ENCODE peak calls at places on chromosomes 4 and X, in seven cellular contexts. H is astrocyte, E is fibroblast of lung, Y is neuronal stem cell, P is IMR-90, M is neural progenitor cell, V is GM23248. U is an unnamed sample.

GRCh38 chr4:185535818-185536729 is 767 bp upstream of the PDLIM3 start:
- DNase-seq in H (no peak), E (peak), Y (no peak), P (no peak), M (no peak), V (peak), U (no peak)

GRCh38 chr4:144734522-144734921 is 88.6 kb downstream of the HHIP start:
- DNase-seq in H (peak), E (peak), Y (no peak), P (peak), M (peak), V (peak), U (no peak)

GRCh38 chr4:4919926-4920325 is 60.5 kb downstream of the MSX1 start:
- DNase-seq in H (no peak), E (no peak), Y (no peak), P (no peak), M (no peak), V (peak), U (no peak)

GRCh38 chr4:20126906-20127305 is 124.8 kb upstream of the SLIT2 start:
- DNase-seq in H (peak), E (peak), Y (no peak), P (peak), M (no peak), V (peak), U (no peak)

GRCh38 chr4:70895405-70895804 is 6.8 kb upstream of the MOB1B start:
- DNase-seq in H (peak), E (peak), Y (no peak), P (no peak), M (no peak), V (peak), U (no peak)

GRCh38 chrX:56232221-56233082 is at the start of gene KLF8:
- DNase-seq in H (no peak), E (no peak), Y (no peak), P (no peak), M (peak), V (peak), U (peak)

GRCh38 chr4:72366601-72367000 is 202.4 kb downstream of the ADAMTS3 start:
- DNase-seq in H (no peak), E (no peak), Y (no peak), P (no peak), M (no peak), V (peak), U (no peak)

GRCh38 chr4:183164963-183165362 is 65.9 kb downstream of the WWC2 start:
- DNase-seq in H (no peak), E (peak), Y (no peak), P (no peak), M (no peak), V (peak), U (no peak)

GRCh38 chr4:182925298-182925738 is 8.1 kb upstream of the DCTD start:
- DNase-seq in H (peak), E (peak), Y (peak), P (peak), M (peak), V (peak), U (peak)

GRCh38 chr4:137471895-137472294 is 60.4 kb downstream of the PCDH18 start:
- DNase-seq in H (peak), E (peak), Y (no peak), P (peak), M (no peak), V (peak), U (no peak)

GRCh38 chr4:54281060-54281781 is 52.1 kb downstream of the PDGFRA start:
- DNase-seq in H (peak), E (peak), Y (no peak), P (peak), M (no peak), V (peak), U (no peak)

GRCh38 chr4:94410678-94411206 is 41.0 kb upstream of the PDLIM5 start:
- DNase-seq in H (no peak), E (no peak), Y (no peak), P (no peak), M (no peak), V (peak), U (no peak)

GRCh38 chrX:24796204-24796603 is 102.5 kb downstream of the POLA1 start:
- DNase-seq in H (no peak), E (no peak), Y (no peak), P (no peak), M (no peak), V (no peak), U (no peak)

GRCh38 chrX:40952855-40953254 is 132.4 kb upstream of the USP9X start:
- DNase-seq in H (no peak), E (peak), Y (no peak), P (peak), M (no peak), V (peak), U (no peak)

GRCh38 chr4:151901631-151902030 is 140.8 kb upstream of the GATB start:
- DNase-seq in H (no peak), E (peak), Y (no peak), P (no peak), M (no peak), V (peak), U (no peak)

GRCh38 chr4:41865981-41866798 is 69.0 kb upstream of the TMEM33 start:
- DNase-seq in H (no peak), E (no peak), Y (no peak), P (no peak), M (peak), V (no peak), U (no peak)

GRCh38 chr4:77930876-77931275 is 68.2 kb downstream of the MRPL1 start:
- DNase-seq in H (peak), E (peak), Y (no peak), P (peak), M (no peak), V (peak), U (no peak)

GRCh38 chrX:74383611-74384010 is 37.7 kb upstream of the SLC16A2 start:
- DNase-seq in H (peak), E (peak), Y (peak), P (peak), M (peak), V (peak), U (peak)

GRCh38 chr4:93897559-93897958 is 69.0 kb downstream of the ATOH1 start:
- DNase-seq in H (no peak), E (no peak), Y (no peak), P (no peak), M (no peak), V (peak), U (peak)

GRCh38 chr4:27381806-27382205 is 521.2 kb downstream of the STIM2 start:
- DNase-seq in H (peak), E (peak), Y (no peak), P (no peak), M (no peak), V (peak), U (peak)

GRCh38 chr4:8155660-8156421 is 2.8 kb downstream of the ABLIM2 start:
- DNase-seq in H (no peak), E (no peak), Y (no peak), P (no peak), M (no peak), V (no peak), U (no peak)

GRCh38 chr4:163350672-163351071 is 7.0 kb downstream of the NPY5R start:
- DNase-seq in H (peak), E (peak), Y (no peak), P (no peak), M (no peak), V (no peak), U (peak)

GRCh38 chr4:42965326-42965725 is 72.8 kb downstream of the GRXCR1 start:
- DNase-seq in H (no peak), E (no peak), Y (no peak), P (no peak), M (no peak), V (no peak), U (no peak)

GRCh38 chrX:11667286-11667685 is 1.6 kb upstream of the ARHGAP6 start:
- DNase-seq in H (no peak), E (no peak), Y (no peak), P (no peak), M (no peak), V (no peak), U (no peak)

GRCh38 chrX:2697741-2698294 is 6.7 kb downstream of the CD99 start:
- DNase-seq in H (peak), E (peak), Y (no peak), P (peak), M (no peak), V (no peak), U (no peak)

GRCh38 chr4:3780347-3781171 is 14.4 kb downstream of the ADRA2C start:
- DNase-seq in H (no peak), E (no peak), Y (no peak), P (no peak), M (no peak), V (no peak), U (no peak)

GRCh38 chrX:148133099-148133725 is 152.1 kb downstream of the FMR1NB start:
- DNase-seq in H (no peak), E (no peak), Y (no peak), P (no peak), M (no peak), V (peak), U (no peak)

GRCh38 chr4:26022346-26022891 is 108.4 kb downstream of the SMIM20 start:
- DNase-seq in H (peak), E (peak), Y (no peak), P (peak), M (no peak), V (peak), U (no peak)

GRCh38 chr4:129808242-129808641 is 712.3 kb downstream of the C4orf33 start:
- DNase-seq in H (no peak), E (no peak), Y (no peak), P (no peak), M (no peak), V (no peak), U (no peak)

GRCh38 chrX:155886409-155886808 is 5.3 kb downstream of the VAMP7 start:
- DNase-seq in H (no peak), E (no peak), Y (no peak), P (no peak), M (no peak), V (no peak), U (no peak)

GRCh38 chr4:179285696-179286095 is 1843.5 kb upstream of the AGA start:
- DNase-seq in H (no peak), E (no peak), Y (no peak), P (no peak), M (no peak), V (no peak), U (no peak)

GRCh38 chrX:103927030-103927429 is 35.4 kb upstream of the TMSB15B start:
- DNase-seq in H (no peak), E (no peak), Y (no peak), P (no peak), M (no peak), V (no peak), U (no peak)

GRCh38 chr4:8592366-8593267 is at the start of gene CPZ:
- DNase-seq in H (peak), E (peak), Y (peak), P (peak), M (peak), V (peak), U (no peak)

GRCh38 chrX:39855748-39856129 is 242.0 kb downstream of the BCOR start:
- DNase-seq in H (peak), E (peak), Y (no peak), P (peak), M (no peak), V (peak), U (peak)

GRCh38 chr4:113810906-113811305 is 49.4 kb upstream of the CAMK2D start:
- DNase-seq in H (peak), E (peak), Y (no peak), P (peak), M (no peak), V (peak), U (no peak)

GRCh38 chr4:137510866-137511265 is 21.4 kb downstream of the PCDH18 start:
- DNase-seq in H (peak), E (peak), Y (no peak), P (peak), M (no peak), V (peak), U (peak)

GRCh38 chr4:86531440-86531839 is 62.7 kb upstream of the PTPN13 start:
- DNase-seq in H (no peak), E (no peak), Y (no peak), P (no peak), M (no peak), V (no peak), U (no peak)

GRCh38 chrX:2385224-2385623 is 115.6 kb downstream of the DHRSX start:
- DNase-seq in H (peak), E (peak), Y (no peak), P (peak), M (no peak), V (peak), U (peak)

GRCh38 chr4:15717126-15717525 is 14.3 kb downstream of the BST1 start:
- DNase-seq in H (peak), E (peak), Y (no peak), P (peak), M (no peak), V (peak), U (no peak)

GRCh38 chr4:68494688-68495087 is 47.4 kb downstream of the TMPRSS11E start:
- DNase-seq in H (no peak), E (no peak), Y (no peak), P (no peak), M (no peak), V (no peak), U (no peak)
- H2AFZ ChIP-seq in H (no peak), E (no peak), Y (no peak), P (no peak), M (no peak), V (peak), U (no peak)

GRCh38 chrX:9767375-9767774 is 1.7 kb upstream of the GPR143 start:
- DNase-seq in H (no peak), E (no peak), Y (no peak), P (no peak), M (no peak), V (no peak), U (no peak)

GRCh38 chrX:9765737-9766098 is at the start of gene GPR143:
- DNase-seq in H (no peak), E (no peak), Y (no peak), P (no peak), M (peak), V (no peak), U (no peak)

GRCh38 chrX:9775930-9776329 is 10.3 kb upstream of the GPR143 start:
- DNase-seq in H (no peak), E (no peak), Y (no peak), P (no peak), M (peak), V (no peak), U (no peak)

GRCh38 chrX:9765072-9765736 is 443 bp downstream of the GPR143 start:
- DNase-seq in H (no peak), E (no peak), Y (no peak), P (no peak), M (peak), V (no peak), U (no peak)

DNA sequence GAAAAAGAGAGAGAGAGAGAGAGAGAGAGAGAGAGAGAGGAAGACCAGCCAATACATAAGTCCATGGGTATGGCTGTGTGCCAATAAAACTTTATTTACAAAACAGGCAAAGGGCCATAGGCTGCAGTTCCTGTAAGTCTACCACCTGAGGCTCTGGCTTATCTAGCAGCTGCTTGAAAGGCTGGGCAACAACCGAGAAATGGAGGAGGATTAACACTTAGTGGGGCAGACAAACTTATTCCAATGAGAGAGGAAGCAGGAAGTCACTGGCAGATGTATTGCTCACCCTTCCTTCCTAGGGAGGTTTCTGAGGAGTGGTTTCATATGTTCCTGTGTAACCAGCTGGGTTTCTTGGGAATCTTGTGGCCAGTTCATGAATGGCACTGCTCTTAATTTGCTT is 4.7 kb upstream of the GPR143 start:
- DNase-seq in H (no peak), E (no peak), Y (no peak), P (peak), M (no peak), V (no peak), U (no peak)
- H2AFZ ChIP-seq in H (no peak), E (no peak), Y (no peak), P (no peak), M (no peak), V (no peak), U (no peak)

DNA sequence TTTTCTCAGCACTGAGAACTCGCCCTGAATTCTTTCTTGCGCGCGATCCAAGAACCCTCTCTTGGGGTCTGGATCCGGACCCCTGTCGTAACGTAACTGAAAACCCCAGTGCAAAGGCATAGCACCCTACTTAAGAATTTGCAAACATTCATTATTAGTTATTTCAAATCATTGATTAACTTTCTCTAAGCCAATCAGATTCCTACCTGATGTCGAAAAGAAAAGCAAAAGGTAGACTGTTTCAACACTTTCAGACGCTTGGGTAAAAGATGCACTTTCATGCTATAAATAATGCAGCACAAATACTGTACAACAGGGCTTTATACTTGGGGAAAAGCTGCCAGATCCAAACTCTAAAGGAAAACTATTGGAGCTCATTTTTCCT is 817 bp upstream of the WDR19 start:
- DNase-seq in H (no peak), E (no peak), Y (no peak), P (no peak), M (no peak), V (no peak), U (no peak)
- H2AFZ ChIP-seq in H (peak), E (peak), Y (peak), P (no peak), M (peak), V (peak), U (peak)

DNA sequence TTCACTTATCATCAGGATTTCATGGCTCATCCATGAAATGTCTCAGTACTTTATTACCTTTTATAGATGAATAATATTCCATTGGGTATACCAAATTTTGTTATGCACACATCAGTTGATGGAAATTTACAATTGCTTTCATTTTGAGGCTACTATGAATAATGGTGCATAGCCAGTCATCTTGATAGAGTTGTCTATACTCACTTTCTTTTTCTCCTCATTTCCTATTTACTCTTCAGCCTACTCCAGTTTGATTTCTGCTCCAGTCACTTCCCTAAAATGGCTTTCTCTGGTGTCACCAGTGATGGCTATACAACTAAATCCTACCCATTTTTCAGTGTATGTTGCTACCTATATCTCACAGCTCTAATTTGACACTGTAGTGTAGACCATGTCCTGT is 743.5 kb upstream of the MAGEB2 start:
- DNase-seq in H (no peak), E (no peak), Y (no peak), P (no peak), M (no peak), V (no peak), U (no peak)
- H2AFZ ChIP-seq in H (no peak), E (no peak), Y (no peak), P (no peak), M (no peak), V (no peak), U (no peak)

DNA sequence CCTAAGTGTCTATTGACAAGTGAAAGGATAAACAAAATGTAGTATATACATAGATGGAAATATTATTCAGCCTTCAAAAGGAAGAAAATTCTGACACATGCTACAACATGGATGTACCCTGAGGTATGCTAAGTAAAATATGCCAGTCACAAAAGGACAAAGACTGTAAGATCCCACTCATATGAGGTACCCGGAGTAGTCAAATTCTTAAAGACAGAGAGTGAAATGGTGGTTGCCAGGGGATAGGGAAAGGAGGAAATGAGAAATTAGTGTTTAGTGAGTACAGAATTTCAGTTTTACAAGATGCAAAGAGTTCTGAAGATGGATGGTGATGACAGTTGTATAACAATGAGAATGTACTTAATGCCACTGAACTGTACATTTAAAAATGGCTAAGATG is 102.3 kb upstream of the NAP1L5 start:
- DNase-seq in H (no peak), E (no peak), Y (no peak), P (no peak), M (no peak), V (no peak), U (no peak)
- H2AFZ ChIP-seq in H (no peak), E (no peak), Y (no peak), P (no peak), M (no peak), V (no peak), U (no peak)

GRCh38 chr4:10737335-10737734 is 52.8 kb upstream of the CLNK start:
- DNase-seq in H (peak), E (peak), Y (no peak), P (peak), M (no peak), V (peak), U (no peak)
- H2AFZ ChIP-seq in H (no peak), E (no peak), Y (no peak), P (no peak), M (no peak), V (no peak), U (no peak)